ENCODE peak calls at places on chromosomes 6 and 20, in eight cellular contexts. G is effector memory CD4-positive, alpha-beta T cell; R is suprapubic skin; C is uterus; B is Panc1; W is adrenal gland; A is CD4-positive, alpha-beta T cell; M is naive thymus-derived CD4-positive, alpha-beta T cell. Q is an unnamed sample.

GRCh38 chr6:82551831-82552230 is 188.2 kb downstream of the TPBG start:
- DNase-seq in G (no peak), R (no peak), C (no peak), B (no peak), W (no peak), A (no peak), M (no peak), Q (no peak)

GRCh38 chr20:8662433-8662954 is 406.4 kb upstream of the PLCB4 start:
- DNase-seq in G (no peak), R (no peak), C (no peak), B (no peak), W (no peak), A (no peak), M (no peak), Q (no peak)

GRCh38 chr6:152642578-152643375 is 5.6 kb upstream of the SYNE1 start:
- DNase-seq in G (no peak), R (no peak), C (peak), B (peak), W (peak), A (no peak), M (no peak), Q (peak)

GRCh38 chr6:41705329-41705995 is 29.9 kb downstream of the TFEB start:
- DNase-seq in G (no peak), R (no peak), C (no peak), B (no peak), W (no peak), A (no peak), M (no peak), Q (no peak)

GRCh38 chr20:55540486-55540885 is 464.8 kb downstream of the CBLN4 start:
- DNase-seq in G (no peak), R (no peak), C (no peak), B (no peak), W (no peak), A (no peak), M (no peak), Q (no peak)

GRCh38 chr6:36131517-36132220 is 1.4 kb downstream of the MAPK13 start:
- DNase-seq in G (peak), R (peak), C (peak), B (no peak), W (peak), A (peak), M (no peak), Q (no peak)

GRCh38 chr6:32614366-32615081 is 22.7 kb upstream of the HLA-DQA1 start:
- DNase-seq in G (no peak), R (no peak), C (no peak), B (no peak), W (no peak), A (no peak), M (no peak), Q (no peak)

GRCh38 chr6:34301408-34301807 is 52.6 kb upstream of the SMIM29 start:
- DNase-seq in G (no peak), R (no peak), C (peak), B (no peak), W (peak), A (no peak), M (no peak), Q (no peak)

GRCh38 chr6:129342243-129342642 is 367.7 kb downstream of the ARHGAP18 start:
- DNase-seq in G (no peak), R (no peak), C (no peak), B (no peak), W (no peak), A (no peak), M (no peak), Q (no peak)

DNA sequence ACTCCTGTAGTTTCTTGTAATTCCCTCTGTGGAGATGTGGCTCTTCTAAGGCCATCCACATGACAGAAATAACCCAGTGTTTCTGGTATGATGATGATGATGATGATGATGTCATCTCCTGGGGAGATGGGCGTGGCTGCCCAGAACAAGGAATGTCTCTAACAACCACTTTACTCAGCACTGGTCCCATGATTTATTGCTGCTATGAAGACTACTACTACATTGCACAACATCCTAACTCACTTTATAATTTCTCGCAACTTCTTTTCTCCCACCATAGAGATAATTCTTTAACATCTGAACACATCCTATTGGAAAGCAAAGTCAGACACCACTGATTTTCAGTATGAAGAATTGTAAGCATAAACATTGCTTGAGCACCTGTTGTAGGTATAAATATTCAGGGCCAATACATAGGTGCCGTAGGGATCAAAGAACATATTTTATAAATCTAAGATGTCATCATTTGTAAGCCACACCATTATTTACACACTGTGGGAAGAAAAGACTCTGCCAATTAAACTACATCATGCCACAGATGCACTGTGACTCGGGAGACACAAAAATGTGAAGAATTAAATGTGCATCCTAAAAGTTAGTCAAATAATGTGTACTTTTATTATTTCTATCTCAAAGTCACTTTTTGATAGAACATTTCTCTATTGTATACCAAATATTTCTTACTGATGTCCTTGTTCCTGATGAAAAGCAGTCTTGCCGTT is 6.4 kb downstream of the TPMT start:
- DNase-seq in G (no peak), R (no peak), C (peak), B (peak), W (no peak), A (no peak), M (no peak), Q (no peak)
- H3K27ac ChIP-seq in G (no peak), R (no peak), C (peak), B (no peak), W (no peak), A (no peak), M (no peak), Q (no peak)

GRCh38 chr20:34927736-34928135 is 27.9 kb downstream of the GSS start:
- DNase-seq in G (no peak), R (no peak), C (no peak), B (no peak), W (no peak), A (no peak), M (no peak), Q (no peak)
- H3K27ac ChIP-seq in G (peak), R (no peak), C (no peak), B (no peak), W (no peak), A (no peak), M (no peak), Q (no peak)

DNA sequence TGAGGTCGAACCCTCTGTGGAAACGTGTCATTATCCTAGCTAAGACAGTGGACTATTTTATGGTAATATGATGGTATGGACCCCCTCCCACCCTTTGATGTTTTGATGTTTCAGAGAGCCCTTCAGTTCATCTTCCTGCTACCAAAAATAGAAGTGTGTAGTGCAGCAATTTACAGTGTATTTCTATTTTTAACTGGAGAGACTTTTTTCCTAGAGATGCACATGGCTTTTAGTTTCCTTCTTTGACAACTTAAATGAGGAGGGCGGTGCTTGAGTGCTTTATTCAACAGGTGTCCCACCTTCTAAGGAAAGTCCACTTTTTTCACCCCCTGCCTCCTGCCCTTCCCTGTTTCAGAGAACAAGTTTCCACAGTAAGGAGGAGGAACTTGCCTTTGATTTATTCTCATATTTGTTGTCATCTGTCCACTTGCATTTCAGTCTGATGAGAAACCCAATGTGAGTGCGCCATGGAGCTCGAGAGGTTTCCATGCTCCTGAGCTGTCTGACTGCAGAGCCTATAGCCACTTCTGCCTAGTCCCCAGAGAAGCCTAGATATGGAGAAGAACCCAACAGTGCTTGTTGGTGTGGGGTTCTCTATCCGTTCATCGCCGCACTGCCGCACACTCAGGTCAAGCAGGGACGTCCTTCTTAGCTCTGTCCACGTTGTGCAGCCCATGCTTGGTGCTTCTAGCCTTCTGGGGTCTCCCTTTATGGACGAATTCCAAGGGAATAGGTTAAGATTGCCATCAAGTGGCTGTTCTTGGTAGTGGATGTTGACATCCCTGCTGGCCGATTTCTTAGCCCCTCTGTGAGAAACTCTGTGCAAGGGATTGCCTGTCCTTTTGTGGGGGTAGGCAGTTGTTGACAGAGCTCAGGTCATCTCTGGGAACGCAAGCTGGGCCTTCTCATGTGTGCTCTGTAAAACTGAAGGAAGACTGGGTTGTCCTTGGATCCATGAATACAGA is 144.2 kb downstream of the JARID2 start:
- DNase-seq in G (no peak), R (no peak), C (no peak), B (peak), W (no peak), A (no peak), M (no peak), Q (no peak)
- H3K27ac ChIP-seq in G (no peak), R (no peak), C (no peak), B (no peak), W (no peak), A (no peak), M (no peak), Q (peak)

DNA sequence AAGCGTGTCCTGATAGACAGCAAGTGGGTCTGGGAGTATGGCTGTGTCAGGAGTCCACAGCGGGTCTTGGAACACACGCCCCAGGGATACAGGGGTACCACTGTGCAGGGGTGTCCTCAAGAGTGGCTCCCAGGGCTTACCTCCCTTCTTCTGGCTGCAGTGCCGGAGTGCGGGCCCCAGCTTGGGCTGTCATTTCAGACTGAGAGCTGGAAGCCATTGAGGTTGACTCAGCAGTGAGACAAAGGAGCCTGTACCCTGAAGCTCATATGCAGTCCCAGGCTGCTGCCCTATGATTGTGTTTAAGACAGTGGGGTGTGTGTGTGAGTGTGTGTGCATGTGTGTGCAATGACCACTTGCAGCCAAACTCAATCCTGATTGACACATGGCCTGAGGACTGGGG is 167.7 kb upstream of the AFDN start:
- DNase-seq in G (no peak), R (peak), C (no peak), B (no peak), W (no peak), A (no peak), M (no peak), Q (no peak)
- H3K27ac ChIP-seq in G (no peak), R (no peak), C (no peak), B (no peak), W (no peak), A (no peak), M (no peak), Q (no peak)

GRCh38 chr6:45483021-45483420 is 105.3 kb upstream of the SUPT3H start:
- DNase-seq in G (no peak), R (no peak), C (peak), B (no peak), W (peak), A (no peak), M (no peak), Q (no peak)
- H3K27ac ChIP-seq in G (no peak), R (no peak), C (peak), B (no peak), W (no peak), A (no peak), M (no peak), Q (no peak)

Q was measured in substantia nigra.